ENCODE peak calls at places on chromosomes 13 and 19, in four cellular contexts. One of them, this sample, is unnamed. For H3K4me1, the result is how much of the 10 kb centered on the place peaks cover.

GRCh38 chr19:35069706-35070105 is 28.2 kb downstream of the HPN start:
- DNase-seq in colonic mucosa: no peak
- DNase-seq in cardiac muscle cell: no peak
- DNase-seq in uterus: no peak
- DNase-seq in this sample: no peak

GRCh38 chr13:31249140-31249539 is 49.4 kb downstream of the B3GLCT start:
- DNase-seq in uterus: peak
- DNase-seq in cardiac muscle cell: no peak
- DNase-seq in colonic mucosa: no peak
- DNase-seq in this sample: no peak

GRCh38 chr19:11300811-11301120 is 4.8 kb downstream of the TSPAN16 start:
- DNase-seq in cardiac muscle cell: no peak
- DNase-seq in uterus: no peak
- DNase-seq in colonic mucosa: no peak
- DNase-seq in this sample: no peak

GRCh38 chr19:52343548-52343947 is 7.5 kb downstream of the ZNF610 start:
- DNase-seq in uterus: peak
- DNase-seq in cardiac muscle cell: peak
- DNase-seq in colonic mucosa: peak
- DNase-seq in this sample: peak

GRCh38 chr19:11693505-11694499 is 44.9 kb downstream of the ZNF823 start:
- DNase-seq in uterus: no peak
- DNase-seq in colonic mucosa: peak
- DNase-seq in cardiac muscle cell: peak
- DNase-seq in this sample: peak

GRCh38 chr19:35995655-35995993 is 636 bp downstream of the SDHAF1 start:
- DNase-seq in colonic mucosa: peak
- DNase-seq in cardiac muscle cell: peak
- DNase-seq in uterus: peak
- DNase-seq in this sample: peak

GRCh38 chr19:15317392-15318011 is 14.8 kb downstream of the BRD4 start:
- DNase-seq in uterus: no peak
- DNase-seq in colonic mucosa: no peak
- DNase-seq in cardiac muscle cell: no peak
- DNase-seq in this sample: no peak

GRCh38 chr19:6564393-6564792 is 26.6 kb downstream of the CD70 start:
- DNase-seq in cardiac muscle cell: no peak
- DNase-seq in colonic mucosa: no peak
- DNase-seq in uterus: no peak
- DNase-seq in this sample: no peak

GRCh38 chr13:26460652-26461051 is 96.8 kb upstream of the WASF3 start:
- DNase-seq in colonic mucosa: no peak
- DNase-seq in uterus: peak
- DNase-seq in cardiac muscle cell: no peak
- DNase-seq in this sample: peak

GRCh38 chr13:113853518-113854237 is 10.2 kb downstream of the GAS6 start:
- DNase-seq in colonic mucosa: peak
- DNase-seq in cardiac muscle cell: no peak
- DNase-seq in uterus: peak
- DNase-seq in this sample: no peak
- H3K4me1 ChIP-seq in colonic mucosa: half or more
- H3K4me1 ChIP-seq in cardiac muscle cell: under half
- H3K4me1 ChIP-seq in uterus: half or more
- H3K4me1 ChIP-seq in this sample: under half

GRCh38 chr19:42250666-42251531 is 4.0 kb downstream of the ERF start:
- DNase-seq in cardiac muscle cell: no peak
- DNase-seq in colonic mucosa: no peak
- DNase-seq in uterus: peak
- DNase-seq in this sample: no peak
- H3K4me3 ChIP-seq in cardiac muscle cell: no peak
- H3K4me3 ChIP-seq in colonic mucosa: no peak
- H3K4me3 ChIP-seq in uterus: no peak
- H3K4me3 ChIP-seq in this sample: peak

GRCh38 chr19:13026478-13026999 is 31.3 kb downstream of the NFIX start:
- DNase-seq in colonic mucosa: peak
- DNase-seq in cardiac muscle cell: no peak
- DNase-seq in uterus: no peak
- DNase-seq in this sample: no peak
- H3K4me1 ChIP-seq in colonic mucosa: under half
- H3K4me1 ChIP-seq in cardiac muscle cell: under half
- H3K4me1 ChIP-seq in uterus: under half
- H3K4me1 ChIP-seq in this sample: under half

GRCh38 chr13:96690998-96691397 is 303.3 kb downstream of the OXGR1 start:
- DNase-seq in cardiac muscle cell: no peak
- DNase-seq in colonic mucosa: no peak
- DNase-seq in uterus: no peak
- DNase-seq in this sample: no peak

GRCh38 chr13:96700657-96701056 is 293.6 kb downstream of the OXGR1 start:
- DNase-seq in uterus: no peak
- DNase-seq in colonic mucosa: no peak
- DNase-seq in cardiac muscle cell: no peak
- DNase-seq in this sample: no peak

GRCh38 chr13:96696501-96696900 is 297.8 kb downstream of the OXGR1 start:
- DNase-seq in cardiac muscle cell: no peak
- DNase-seq in uterus: no peak
- DNase-seq in colonic mucosa: no peak
- DNase-seq in this sample: no peak
- H3K4me3 ChIP-seq in cardiac muscle cell: no peak
- H3K4me3 ChIP-seq in uterus: no peak
- H3K4me3 ChIP-seq in colonic mucosa: no peak
- H3K4me3 ChIP-seq in this sample: no peak

DNA sequence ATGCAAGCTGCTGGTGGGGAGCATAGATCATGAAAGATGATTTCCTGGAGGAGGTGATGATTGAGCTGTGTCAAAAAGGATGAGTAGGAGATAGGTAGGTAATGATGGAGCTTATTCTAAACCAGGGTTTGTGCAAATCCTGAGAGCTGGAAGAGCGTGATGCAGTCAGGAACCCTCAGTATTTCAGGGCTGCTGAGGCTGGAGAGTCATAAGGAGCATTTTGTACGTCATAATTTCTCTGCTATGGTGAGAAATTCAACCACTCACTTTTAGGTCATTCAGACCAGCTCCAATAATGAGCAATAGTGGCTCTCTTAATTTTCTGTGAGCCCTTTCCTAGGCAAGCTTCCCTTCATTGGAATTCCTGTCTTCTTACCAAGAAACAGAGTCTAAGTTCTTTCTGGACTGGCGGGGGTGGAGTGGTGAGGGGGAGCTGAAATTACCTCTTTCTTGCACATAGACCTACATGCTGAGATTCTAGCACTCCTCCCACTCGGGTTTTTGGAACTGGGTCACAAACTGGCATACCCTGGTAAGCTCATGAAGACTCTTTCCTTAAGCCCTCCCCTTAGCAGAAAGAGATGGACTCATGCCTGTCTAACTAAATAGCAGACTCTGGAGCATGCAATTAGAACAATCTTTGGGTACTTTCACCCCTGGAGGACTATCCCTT is 62.2 kb upstream of the MYCBP2 start:
- DNase-seq in cardiac muscle cell: no peak
- DNase-seq in uterus: no peak
- DNase-seq in colonic mucosa: no peak
- DNase-seq in this sample: no peak
- H3K4me1 ChIP-seq in cardiac muscle cell: under half
- H3K4me1 ChIP-seq in uterus: under half
- H3K4me1 ChIP-seq in colonic mucosa: under half
- H3K4me1 ChIP-seq in this sample: under half

DNA sequence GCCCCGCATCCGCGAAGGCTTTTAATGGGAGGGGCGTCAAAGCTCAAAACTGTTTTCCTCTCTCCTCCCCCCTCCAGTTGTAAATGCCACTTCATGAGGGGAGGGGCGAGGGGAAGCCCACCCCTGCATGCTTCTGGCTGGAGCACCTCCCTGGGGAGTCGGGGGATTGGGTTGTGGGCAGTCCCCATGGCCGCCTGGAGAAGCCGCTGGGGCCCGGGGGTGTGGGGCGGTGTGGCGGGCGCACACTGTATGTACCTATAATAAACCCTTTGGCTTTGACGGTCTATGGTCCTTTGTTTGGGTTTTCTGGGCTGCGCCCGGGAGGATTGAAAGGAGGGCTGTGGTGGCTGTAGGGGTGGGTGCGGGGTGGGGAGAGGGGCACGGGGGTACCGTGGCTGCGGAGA is 490 bp upstream of the SHKBP1 start:
- DNase-seq in uterus: no peak
- DNase-seq in cardiac muscle cell: no peak
- DNase-seq in colonic mucosa: no peak
- DNase-seq in this sample: no peak
- H3K4me3 ChIP-seq in uterus: peak
- H3K4me3 ChIP-seq in cardiac muscle cell: peak
- H3K4me3 ChIP-seq in colonic mucosa: peak
- H3K4me3 ChIP-seq in this sample: peak

GRCh38 chr19:33391631-33392249 is 18.2 kb downstream of the CEBPG start:
- DNase-seq in cardiac muscle cell: no peak
- DNase-seq in colonic mucosa: no peak
- DNase-seq in uterus: no peak
- DNase-seq in this sample: peak

GRCh38 chr19:33390120-33390907 is 16.8 kb downstream of the CEBPG start:
- DNase-seq in uterus: peak
- DNase-seq in cardiac muscle cell: no peak
- DNase-seq in colonic mucosa: peak
- DNase-seq in this sample: peak

GRCh38 chr19:33389574-33390119 is 16.1 kb downstream of the CEBPG start:
- DNase-seq in uterus: no peak
- DNase-seq in cardiac muscle cell: no peak
- DNase-seq in colonic mucosa: no peak
- DNase-seq in this sample: no peak

GRCh38 chr19:33392341-33393285 is 19.1 kb downstream of the CEBPG start:
- DNase-seq in colonic mucosa: no peak
- DNase-seq in cardiac muscle cell: peak
- DNase-seq in uterus: peak
- DNase-seq in this sample: peak

DNA sequence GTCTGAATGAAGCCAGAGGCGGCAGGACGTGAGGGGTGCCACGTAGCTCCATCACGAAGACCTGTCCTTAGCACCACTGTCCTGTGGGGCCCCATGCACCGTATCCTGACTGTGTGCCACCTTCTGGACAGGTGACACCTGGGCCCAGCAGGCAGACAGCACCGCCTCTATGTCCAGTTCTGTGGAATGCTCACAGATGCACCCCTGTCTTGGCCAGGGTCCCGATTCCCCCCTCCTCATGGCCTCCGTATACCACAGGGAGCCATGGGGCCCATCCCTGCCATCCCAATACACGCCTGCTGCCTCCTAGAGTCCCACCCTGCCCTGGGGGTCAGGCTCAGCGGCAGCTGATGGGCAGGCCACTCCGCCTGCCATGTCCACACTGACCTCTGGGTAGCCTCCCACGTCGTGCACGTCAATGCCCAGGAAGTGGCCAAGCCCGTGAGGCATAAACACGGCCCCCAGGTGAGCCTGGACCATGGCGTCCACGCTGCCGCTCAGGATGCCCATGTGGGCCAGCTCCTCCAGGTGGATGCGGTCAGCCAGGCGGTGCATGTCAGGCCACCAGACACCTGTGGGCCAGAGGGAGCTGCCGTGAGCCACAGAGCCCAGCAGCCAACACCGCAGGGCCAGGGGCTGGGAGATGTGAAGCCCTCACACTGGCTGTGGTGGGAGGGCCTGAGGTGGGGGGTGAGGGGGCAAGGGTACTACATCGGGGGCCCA is 17.6 kb downstream of the CEBPG start:
- DNase-seq in colonic mucosa: no peak
- DNase-seq in uterus: peak
- DNase-seq in cardiac muscle cell: no peak
- DNase-seq in this sample: peak
- H3K4me1 ChIP-seq in colonic mucosa: under half
- H3K4me1 ChIP-seq in uterus: half or more
- H3K4me1 ChIP-seq in cardiac muscle cell: under half
- H3K4me1 ChIP-seq in this sample: under half

DNA sequence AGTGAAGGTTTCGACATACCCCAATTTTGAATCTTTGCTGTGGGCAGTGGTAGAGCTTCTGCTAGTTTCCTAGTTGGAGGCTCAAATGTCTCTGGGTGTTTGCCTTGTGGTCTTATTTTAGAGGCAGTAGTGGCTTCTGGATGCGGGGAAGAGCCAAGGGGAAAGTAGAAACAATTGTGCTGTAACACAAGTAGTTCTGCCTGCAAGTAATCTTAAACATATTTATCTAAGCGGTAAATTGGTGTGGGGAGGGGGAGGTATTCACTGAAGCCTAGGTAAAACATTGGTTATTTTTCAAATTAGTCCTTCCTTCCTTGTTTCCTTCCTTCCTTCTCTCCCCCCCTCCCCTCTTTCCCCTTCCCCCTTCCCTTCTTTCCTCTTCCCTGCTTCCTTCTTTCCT is at the start of gene PCDH20:
- DNase-seq in colonic mucosa: no peak
- DNase-seq in uterus: no peak
- DNase-seq in cardiac muscle cell: peak
- DNase-seq in this sample: no peak
- H3K4me3 ChIP-seq in colonic mucosa: peak
- H3K4me3 ChIP-seq in uterus: peak
- H3K4me3 ChIP-seq in cardiac muscle cell: peak
- H3K4me3 ChIP-seq in this sample: peak

GRCh38 chr13:75762066-75762937 is 126.2 kb downstream of the LMO7 start:
- DNase-seq in cardiac muscle cell: no peak
- DNase-seq in colonic mucosa: peak
- DNase-seq in uterus: no peak
- DNase-seq in this sample: no peak

GRCh38 chr13:75760182-75760981 is 124.3 kb downstream of the LMO7 start:
- DNase-seq in colonic mucosa: peak
- DNase-seq in uterus: no peak
- DNase-seq in cardiac muscle cell: peak
- DNase-seq in this sample: no peak

GRCh38 chr13:75759531-75759930 is 123.4 kb downstream of the LMO7 start:
- DNase-seq in cardiac muscle cell: no peak
- DNase-seq in colonic mucosa: no peak
- DNase-seq in uterus: no peak
- DNase-seq in this sample: no peak

GRCh38 chr13:75762967-75763366 is 126.8 kb downstream of the LMO7 start:
- DNase-seq in cardiac muscle cell: no peak
- DNase-seq in colonic mucosa: no peak
- DNase-seq in uterus: no peak
- DNase-seq in this sample: no peak

GRCh38 chr13:75761373-75761772 is 125.2 kb downstream of the LMO7 start:
- DNase-seq in uterus: no peak
- DNase-seq in colonic mucosa: no peak
- DNase-seq in cardiac muscle cell: no peak
- DNase-seq in this sample: no peak
- H3K4me1 ChIP-seq in uterus: under half
- H3K4me1 ChIP-seq in colonic mucosa: under half
- H3K4me1 ChIP-seq in cardiac muscle cell: under half
- H3K4me1 ChIP-seq in this sample: under half

DNA sequence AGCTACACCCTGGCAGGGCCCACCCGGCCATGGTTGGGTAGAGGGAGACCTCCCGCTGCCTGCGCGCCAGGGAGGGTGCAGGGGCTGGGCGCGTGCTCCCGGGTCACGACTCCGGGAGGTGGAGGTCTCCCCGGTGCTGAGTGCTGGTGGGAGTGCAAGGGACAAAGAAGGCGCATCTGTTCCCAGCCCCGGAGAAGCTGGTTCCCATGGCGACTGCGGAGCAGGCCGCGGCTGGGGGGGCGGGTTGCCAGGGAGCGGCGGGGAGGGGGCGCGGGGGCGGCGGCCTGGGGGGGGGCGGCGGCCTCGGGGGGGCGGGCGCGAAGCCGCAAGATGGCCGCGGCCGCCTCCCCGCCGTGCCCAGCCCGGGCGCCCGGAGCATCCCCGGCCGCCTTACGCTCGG is 1.2 kb downstream of the CBARP start:
- DNase-seq in uterus: no peak
- DNase-seq in cardiac muscle cell: no peak
- DNase-seq in colonic mucosa: no peak
- DNase-seq in this sample: no peak
- H3K4me3 ChIP-seq in uterus: peak
- H3K4me3 ChIP-seq in cardiac muscle cell: peak
- H3K4me3 ChIP-seq in colonic mucosa: peak
- H3K4me3 ChIP-seq in this sample: peak